ENCODE peak calls at places on chromosome 13, in seven cellular contexts. One of them, this sample, is unnamed.
A peak's percentile ranks its signal among the peaks of the same experiment; 100 is the strongest.

GRCh38 chr13:84037937-84038464 is 155.7 kb upstream of the SLITRK1 start:
- DNase-seq in D721Med: no peak
- DNase-seq in NB4: no peak
- DNase-seq in CD4-positive, alpha-beta T cell: no peak
- DNase-seq in colonic mucosa: no peak
- DNase-seq in left ventricle myocardium inferior: no peak
- DNase-seq in foreskin fibroblast: no peak
- DNase-seq in this sample: no peak

GRCh38 chr13:104810242-104810641 is 1725.2 kb downstream of the EFNB2 start:
- DNase-seq in D721Med: no peak
- DNase-seq in NB4: peak; percentile 48
- DNase-seq in CD4-positive, alpha-beta T cell: no peak
- DNase-seq in colonic mucosa: no peak
- DNase-seq in left ventricle myocardium inferior: no peak
- DNase-seq in foreskin fibroblast: no peak
- DNase-seq in this sample: no peak

GRCh38 chr13:109465151-109465550 is 321.2 kb downstream of the IRS2 start:
- DNase-seq in D721Med: no peak
- DNase-seq in NB4: peak; percentile 32
- DNase-seq in CD4-positive, alpha-beta T cell: no peak
- DNase-seq in colonic mucosa: no peak
- DNase-seq in left ventricle myocardium inferior: no peak
- DNase-seq in foreskin fibroblast: peak; percentile 80
- DNase-seq in this sample: no peak

GRCh38 chr13:75685239-75685697 is 49.1 kb downstream of the LMO7 start:
- DNase-seq in D721Med: no peak
- DNase-seq in NB4: no peak
- DNase-seq in CD4-positive, alpha-beta T cell: no peak
- DNase-seq in colonic mucosa: no peak
- DNase-seq in left ventricle myocardium inferior: no peak
- DNase-seq in foreskin fibroblast: peak; percentile 92
- DNase-seq in this sample: no peak

GRCh38 chr13:26017196-26017921 is 34.5 kb downstream of the SHISA2 start:
- DNase-seq in D721Med: no peak
- DNase-seq in NB4: no peak
- DNase-seq in CD4-positive, alpha-beta T cell: no peak
- DNase-seq in colonic mucosa: no peak
- DNase-seq in left ventricle myocardium inferior: no peak
- DNase-seq in foreskin fibroblast: no peak
- DNase-seq in this sample: no peak

GRCh38 chr13:34733720-34734119 is 208.3 kb upstream of the NBEA start:
- DNase-seq in D721Med: no peak
- DNase-seq in NB4: peak; percentile 10
- DNase-seq in CD4-positive, alpha-beta T cell: no peak
- DNase-seq in colonic mucosa: no peak
- DNase-seq in left ventricle myocardium inferior: no peak
- DNase-seq in foreskin fibroblast: peak; percentile 54
- DNase-seq in this sample: no peak

GRCh38 chr13:79290595-79291244 is 115.3 kb downstream of the RBM26 start:
- DNase-seq in D721Med: no peak
- DNase-seq in NB4: no peak
- DNase-seq in CD4-positive, alpha-beta T cell: no peak
- DNase-seq in colonic mucosa: no peak
- DNase-seq in left ventricle myocardium inferior: no peak
- DNase-seq in foreskin fibroblast: no peak
- DNase-seq in this sample: no peak

GRCh38 chr13:51286135-51287002 is 53.1 kb upstream of the SERPINE3 start:
- DNase-seq in D721Med: no peak
- DNase-seq in NB4: peak; percentile 77
- DNase-seq in CD4-positive, alpha-beta T cell: peak; percentile 72
- DNase-seq in colonic mucosa: peak; percentile 79
- DNase-seq in left ventricle myocardium inferior: peak; percentile 79
- DNase-seq in foreskin fibroblast: peak; percentile 86
- DNase-seq in this sample: peak; percentile 57

GRCh38 chr13:113275387-113275786 is 21.7 kb upstream of the LAMP1 start:
- DNase-seq in D721Med: no peak
- DNase-seq in NB4: peak; percentile 61
- DNase-seq in CD4-positive, alpha-beta T cell: peak; percentile 53
- DNase-seq in colonic mucosa: peak; percentile 39
- DNase-seq in left ventricle myocardium inferior: no peak
- DNase-seq in foreskin fibroblast: peak; percentile 86
- DNase-seq in this sample: no peak

GRCh38 chr13:33279898-33280549 is 5.5 kb downstream of the STARD13 start:
- DNase-seq in D721Med: no peak
- DNase-seq in NB4: no peak
- DNase-seq in CD4-positive, alpha-beta T cell: no peak
- DNase-seq in colonic mucosa: no peak
- DNase-seq in left ventricle myocardium inferior: no peak
- DNase-seq in foreskin fibroblast: peak; percentile 83
- DNase-seq in this sample: no peak

GRCh38 chr13:75470676-75471075 is 11.3 kb downstream of the TBC1D4 start:
- DNase-seq in D721Med: no peak
- DNase-seq in NB4: no peak
- DNase-seq in CD4-positive, alpha-beta T cell: no peak
- DNase-seq in colonic mucosa: no peak
- DNase-seq in left ventricle myocardium inferior: no peak
- DNase-seq in foreskin fibroblast: no peak
- DNase-seq in this sample: no peak

GRCh38 chr13:42388326-42388725 is 116.4 kb downstream of the AKAP11 start:
- DNase-seq in D721Med: no peak
- DNase-seq in NB4: no peak
- DNase-seq in CD4-positive, alpha-beta T cell: no peak
- DNase-seq in colonic mucosa: no peak
- DNase-seq in left ventricle myocardium inferior: no peak
- DNase-seq in foreskin fibroblast: no peak
- DNase-seq in this sample: no peak

GRCh38 chr13:64410654-64411053 is 2819.5 kb downstream of the PCDH9 start:
- DNase-seq in D721Med: no peak
- DNase-seq in NB4: no peak
- DNase-seq in CD4-positive, alpha-beta T cell: no peak
- DNase-seq in colonic mucosa: no peak
- DNase-seq in left ventricle myocardium inferior: no peak
- DNase-seq in foreskin fibroblast: no peak
- DNase-seq in this sample: no peak

GRCh38 chr13:86945596-86945995 is 725.6 kb upstream of the SLITRK5 start:
- DNase-seq in D721Med: no peak
- DNase-seq in NB4: no peak
- DNase-seq in CD4-positive, alpha-beta T cell: no peak
- DNase-seq in colonic mucosa: no peak
- DNase-seq in left ventricle myocardium inferior: no peak
- DNase-seq in foreskin fibroblast: no peak
- DNase-seq in this sample: no peak

GRCh38 chr13:97125810-97126738 is 96.1 kb upstream of the MBNL2 start:
- DNase-seq in D721Med: no peak
- DNase-seq in NB4: peak; percentile 87
- DNase-seq in CD4-positive, alpha-beta T cell: no peak
- DNase-seq in colonic mucosa: no peak
- DNase-seq in left ventricle myocardium inferior: peak; percentile 23
- DNase-seq in foreskin fibroblast: peak; percentile 72
- DNase-seq in this sample: no peak

GRCh38 chr13:55948175-55948574 is 1192.5 kb upstream of the PRR20A start:
- DNase-seq in D721Med: no peak
- DNase-seq in NB4: no peak
- DNase-seq in CD4-positive, alpha-beta T cell: no peak
- DNase-seq in colonic mucosa: no peak
- DNase-seq in left ventricle myocardium inferior: no peak
- DNase-seq in foreskin fibroblast: no peak
- DNase-seq in this sample: no peak

GRCh38 chr13:97429681-97430081 is 4.3 kb upstream of the RAP2A start:
- DNase-seq in D721Med: no peak
- DNase-seq in NB4: peak; percentile 84
- DNase-seq in CD4-positive, alpha-beta T cell: no peak
- DNase-seq in colonic mucosa: no peak
- DNase-seq in left ventricle myocardium inferior: no peak
- DNase-seq in foreskin fibroblast: peak; percentile 77
- DNase-seq in this sample: no peak

GRCh38 chr13:90315061-90315460 is 1032.4 kb upstream of the MIR17HG start:
- DNase-seq in D721Med: no peak
- DNase-seq in NB4: no peak
- DNase-seq in CD4-positive, alpha-beta T cell: no peak
- DNase-seq in colonic mucosa: no peak
- DNase-seq in left ventricle myocardium inferior: no peak
- DNase-seq in foreskin fibroblast: no peak
- DNase-seq in this sample: no peak

GRCh38 chr13:61052175-61052574 is 363.5 kb downstream of the PCDH20 start:
- DNase-seq in D721Med: no peak
- DNase-seq in NB4: peak; percentile 4
- DNase-seq in CD4-positive, alpha-beta T cell: no peak
- DNase-seq in colonic mucosa: no peak
- DNase-seq in left ventricle myocardium inferior: no peak
- DNase-seq in foreskin fibroblast: no peak
- DNase-seq in this sample: no peak

GRCh38 chr13:112699318-112699918 is 9.6 kb downstream of the ATP11A start:
- DNase-seq in D721Med: no peak
- DNase-seq in NB4: no peak
- DNase-seq in CD4-positive, alpha-beta T cell: peak; percentile 15
- DNase-seq in colonic mucosa: no peak
- DNase-seq in left ventricle myocardium inferior: no peak
- DNase-seq in foreskin fibroblast: no peak
- DNase-seq in this sample: no peak

GRCh38 chr13:44629465-44630183 is 53.5 kb upstream of the TSC22D1 start:
- DNase-seq in D721Med: no peak
- DNase-seq in NB4: no peak
- DNase-seq in CD4-positive, alpha-beta T cell: no peak
- DNase-seq in colonic mucosa: no peak
- DNase-seq in left ventricle myocardium inferior: no peak
- DNase-seq in foreskin fibroblast: peak; percentile 70
- DNase-seq in this sample: no peak

GRCh38 chr13:79775830-79776229 is 294.9 kb downstream of the NDFIP2 start:
- DNase-seq in D721Med: no peak
- DNase-seq in NB4: peak; percentile 58
- DNase-seq in CD4-positive, alpha-beta T cell: no peak
- DNase-seq in colonic mucosa: peak; percentile 61
- DNase-seq in left ventricle myocardium inferior: no peak
- DNase-seq in foreskin fibroblast: peak; percentile 90
- DNase-seq in this sample: no peak

GRCh38 chr13:28355822-28356371 is 139.0 kb downstream of the FLT1 start:
- DNase-seq in D721Med: no peak
- DNase-seq in NB4: peak; percentile 70
- DNase-seq in CD4-positive, alpha-beta T cell: no peak
- DNase-seq in colonic mucosa: no peak
- DNase-seq in left ventricle myocardium inferior: no peak
- DNase-seq in foreskin fibroblast: peak; percentile 61
- DNase-seq in this sample: no peak

GRCh38 chr13:72255908-72256307 is 388.9 kb upstream of the DACH1 start:
- DNase-seq in D721Med: no peak
- DNase-seq in NB4: peak; percentile 30
- DNase-seq in CD4-positive, alpha-beta T cell: no peak
- DNase-seq in colonic mucosa: peak; percentile 30
- DNase-seq in left ventricle myocardium inferior: no peak
- DNase-seq in foreskin fibroblast: peak; percentile 34
- DNase-seq in this sample: no peak
- TF ChIP-seq CTCF in D721Med: peak; percentile 52
- TF ChIP-seq CTCF in NB4: peak; percentile 36
- TF ChIP-seq CTCF in CD4-positive, alpha-beta T cell: no peak
- TF ChIP-seq CTCF in colonic mucosa: peak; percentile 58
- TF ChIP-seq CTCF in left ventricle myocardium inferior: peak; percentile 28
- TF ChIP-seq CTCF in foreskin fibroblast: peak; percentile 56
- TF ChIP-seq CTCF in this sample: no peak

GRCh38 chr13:100594731-100595130 is 6.1 kb upstream of the GGACT start:
- DNase-seq in D721Med: no peak
- DNase-seq in NB4: no peak
- DNase-seq in CD4-positive, alpha-beta T cell: no peak
- DNase-seq in colonic mucosa: peak; percentile 38
- DNase-seq in left ventricle myocardium inferior: no peak
- DNase-seq in foreskin fibroblast: no peak
- DNase-seq in this sample: no peak
- TF ChIP-seq CTCF in D721Med: peak; percentile 42
- TF ChIP-seq CTCF in NB4: peak; percentile 19
- TF ChIP-seq CTCF in CD4-positive, alpha-beta T cell: peak; percentile 17
- TF ChIP-seq CTCF in colonic mucosa: peak; percentile 33
- TF ChIP-seq CTCF in left ventricle myocardium inferior: no peak
- TF ChIP-seq CTCF in foreskin fibroblast: peak; percentile 3
- TF ChIP-seq CTCF in this sample: no peak

GRCh38 chr13:38348890-38349289 is 761 bp upstream of the UFM1 start:
- DNase-seq in D721Med: no peak
- DNase-seq in NB4: peak; percentile 26
- DNase-seq in CD4-positive, alpha-beta T cell: no peak
- DNase-seq in colonic mucosa: peak; percentile 27
- DNase-seq in left ventricle myocardium inferior: no peak
- DNase-seq in foreskin fibroblast: no peak
- DNase-seq in this sample: no peak
- TF ChIP-seq CTCF in D721Med: no peak
- TF ChIP-seq CTCF in NB4: no peak
- TF ChIP-seq CTCF in CD4-positive, alpha-beta T cell: no peak
- TF ChIP-seq CTCF in colonic mucosa: no peak
- TF ChIP-seq CTCF in left ventricle myocardium inferior: no peak
- TF ChIP-seq CTCF in foreskin fibroblast: no peak
- TF ChIP-seq CTCF in this sample: no peak

GRCh38 chr13:24218320-24218719 is 57.8 kb downstream of the SPATA13 start:
- DNase-seq in D721Med: no peak
- DNase-seq in NB4: no peak
- DNase-seq in CD4-positive, alpha-beta T cell: no peak
- DNase-seq in colonic mucosa: no peak
- DNase-seq in left ventricle myocardium inferior: no peak
- DNase-seq in foreskin fibroblast: no peak
- DNase-seq in this sample: no peak

GRCh38 chr13:24218977-24219376 is 58.5 kb downstream of the SPATA13 start:
- DNase-seq in D721Med: no peak
- DNase-seq in NB4: no peak
- DNase-seq in CD4-positive, alpha-beta T cell: no peak
- DNase-seq in colonic mucosa: no peak
- DNase-seq in left ventricle myocardium inferior: no peak
- DNase-seq in foreskin fibroblast: no peak
- DNase-seq in this sample: no peak

GRCh38 chr13:24221007-24221406 is 60.5 kb downstream of the SPATA13 start:
- DNase-seq in D721Med: no peak
- DNase-seq in NB4: no peak
- DNase-seq in CD4-positive, alpha-beta T cell: no peak
- DNase-seq in colonic mucosa: no peak
- DNase-seq in left ventricle myocardium inferior: no peak
- DNase-seq in foreskin fibroblast: no peak
- DNase-seq in this sample: no peak

GRCh38 chr13:24217601-24218281 is 57.2 kb downstream of the SPATA13 start:
- DNase-seq in D721Med: no peak
- DNase-seq in NB4: peak; percentile 73
- DNase-seq in CD4-positive, alpha-beta T cell: no peak
- DNase-seq in colonic mucosa: peak; percentile 79
- DNase-seq in left ventricle myocardium inferior: no peak
- DNase-seq in foreskin fibroblast: peak; percentile 31
- DNase-seq in this sample: no peak

DNA sequence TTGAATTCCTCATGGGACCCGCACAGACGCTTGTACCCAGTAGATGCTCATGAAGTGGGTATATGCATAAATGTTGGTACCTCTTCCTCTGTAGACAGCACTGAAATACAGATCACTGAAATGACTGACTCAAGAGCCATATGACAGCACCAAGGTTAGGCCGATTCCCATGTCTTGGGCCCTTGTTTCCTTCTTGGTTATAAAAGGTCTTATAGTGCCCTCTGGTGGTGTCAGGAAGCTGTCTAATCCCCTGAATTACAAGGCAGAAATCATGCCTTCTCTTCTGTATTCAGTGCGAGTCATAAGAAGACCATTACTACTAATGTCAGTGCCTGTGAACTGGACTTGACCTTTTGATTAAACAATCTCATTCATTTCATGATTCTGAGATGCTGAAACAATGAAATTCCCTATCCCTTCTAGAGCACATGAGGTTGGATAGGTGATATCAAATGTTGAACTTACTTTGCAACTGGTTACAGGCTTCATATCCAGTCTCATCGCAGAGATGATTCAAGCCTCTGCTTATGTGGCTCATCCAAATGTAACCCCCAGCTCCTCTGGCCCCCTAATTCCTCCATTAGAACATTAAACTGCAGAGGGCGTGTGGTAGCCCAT is 59.7 kb downstream of the SPATA13 start:
- DNase-seq in D721Med: peak; percentile 34
- DNase-seq in NB4: peak; percentile 84
- DNase-seq in CD4-positive, alpha-beta T cell: no peak
- DNase-seq in colonic mucosa: peak; percentile 78
- DNase-seq in left ventricle myocardium inferior: no peak
- DNase-seq in foreskin fibroblast: peak; percentile 92
- DNase-seq in this sample: no peak
- TF ChIP-seq CTCF in D721Med: peak; percentile 85
- TF ChIP-seq CTCF in NB4: peak; percentile 78
- TF ChIP-seq CTCF in CD4-positive, alpha-beta T cell: peak; percentile 77
- TF ChIP-seq CTCF in colonic mucosa: peak; percentile 77
- TF ChIP-seq CTCF in left ventricle myocardium inferior: peak; percentile 81
- TF ChIP-seq CTCF in foreskin fibroblast: peak; percentile 74
- TF ChIP-seq CTCF in this sample: peak; percentile 80

This sample was measured in natural killer cell.